ENCODE peak calls at places on chromosomes 5 and 9, in eight cellular contexts. D, E, R, P, L, M, Z and C are unnamed samples. For H3K9me3, the result is how much of the 10 kb centered on the place peaks cover.

GRCh38 chr5:151925396-151925750 is 722 bp upstream of the GLRA1 start:
- DNase-seq in M (no peak), L (no peak), E (no peak), P (no peak), Z (no peak), R (no peak), D (no peak), C (no peak)

GRCh38 chr9:115276621-115277020 is 158.7 kb upstream of the TNC start:
- DNase-seq in R (no peak), M (no peak), P (no peak), L (no peak), D (no peak), Z (no peak), E (no peak), C (no peak)

GRCh38 chr9:113863345-113863744 is 12.8 kb upstream of the ZNF618 start:
- DNase-seq in M (no peak), D (no peak), E (no peak), L (no peak), P (no peak), R (no peak), Z (no peak), C (no peak)

GRCh38 chr5:157451806-157452205 is 8.2 kb upstream of the NIPAL4 start:
- DNase-seq in D (no peak), E (no peak), P (no peak), Z (no peak), R (no peak), M (no peak), L (no peak), C (no peak)

GRCh38 chr5:179192891-179193470 is 132.8 kb downstream of the ZNF354C start:
- DNase-seq in E (no peak), R (peak), P (peak), M (no peak), D (no peak), Z (peak), L (no peak), C (no peak)

GRCh38 chr5:72032769-72033168 is 74.5 kb upstream of the MAP1B start:
- DNase-seq in D (no peak), R (no peak), M (no peak), E (no peak), Z (no peak), L (peak), P (no peak), C (no peak)

GRCh38 chr9:33166263-33167083 is 663 bp downstream of the B4GALT1 start:
- DNase-seq in M (peak), E (peak), L (peak), D (peak), P (peak), R (peak), Z (no peak), C (no peak)

GRCh38 chr5:175508896-175509295 is 30.5 kb downstream of the SFXN1 start:
- DNase-seq in D (no peak), E (no peak), L (no peak), M (no peak), P (no peak), R (no peak), Z (no peak), C (no peak)

GRCh38 chr5:61053937-61054336 is 108.3 kb downstream of the SMIM15 start:
- DNase-seq in R (no peak), P (no peak), Z (no peak), M (no peak), D (no peak), L (no peak), E (no peak), C (no peak)

GRCh38 chr5:2883771-2884170 is 132.3 kb upstream of the IRX2 start:
- DNase-seq in L (no peak), D (peak), R (no peak), E (no peak), M (no peak), Z (no peak), P (peak), C (no peak)

GRCh38 chr5:2888520-2889060 is 137.1 kb upstream of the IRX2 start:
- DNase-seq in D (no peak), E (no peak), Z (no peak), R (no peak), P (no peak), M (no peak), L (no peak), C (no peak)

GRCh38 chr5:2886531-2886930 is 135.1 kb upstream of the IRX2 start:
- DNase-seq in E (no peak), D (no peak), P (no peak), Z (no peak), R (no peak), L (no peak), M (no peak), C (no peak)

GRCh38 chr5:2889946-2890475 is 138.5 kb upstream of the IRX2 start:
- DNase-seq in Z (no peak), R (no peak), P (no peak), M (no peak), L (no peak), D (peak), E (no peak), C (no peak)

DNA sequence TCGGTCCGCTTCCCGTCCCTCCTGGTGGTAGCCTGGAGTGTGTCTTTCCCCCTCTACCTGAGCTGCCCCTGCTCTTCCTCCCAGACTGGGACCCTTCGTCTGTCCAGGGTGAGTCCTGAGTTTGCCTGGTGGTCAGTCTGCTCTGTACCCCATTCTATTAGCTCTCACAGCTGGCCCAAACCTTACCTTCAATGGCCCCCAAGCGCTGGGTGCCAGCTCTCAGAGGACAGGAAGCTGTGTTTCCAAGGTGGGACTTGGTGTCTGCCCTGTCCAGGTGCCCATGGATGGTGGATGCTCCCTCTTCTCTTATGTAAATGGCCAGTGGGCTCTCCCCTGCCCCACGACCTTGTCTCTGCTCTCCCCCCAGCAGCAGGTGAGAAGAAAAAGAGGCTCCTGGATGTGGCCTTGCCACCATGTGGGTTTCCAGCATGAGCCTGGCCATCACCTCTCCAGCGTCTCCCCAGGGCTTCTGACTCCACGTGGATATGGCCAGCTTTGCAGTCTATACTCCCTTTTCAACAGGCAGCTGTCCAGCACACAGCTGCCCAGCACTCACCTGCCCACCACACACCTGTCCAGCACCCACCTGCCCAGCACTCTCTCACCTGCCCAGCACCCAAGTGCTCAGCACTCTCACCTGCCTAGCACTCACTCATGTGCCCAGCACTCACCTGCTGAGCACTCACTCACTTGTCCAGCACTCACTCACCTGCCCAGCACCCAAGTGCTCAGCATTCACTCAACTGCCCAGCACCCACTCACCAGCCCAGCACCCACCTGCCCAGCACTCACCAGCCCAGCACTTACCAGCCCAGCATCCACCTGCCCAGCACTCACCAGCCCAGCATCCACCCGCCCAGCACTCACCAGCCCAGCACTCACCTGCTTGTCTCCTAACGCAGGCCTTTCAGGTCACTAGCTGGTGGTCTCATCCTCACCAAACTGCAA is 136.2 kb upstream of the IRX2 start:
- DNase-seq in P (peak), Z (peak), L (no peak), E (no peak), D (peak), R (no peak), M (no peak), C (no peak)
- H3K9me3 ChIP-seq in P (under half), Z (under half), L (under half), E (under half), D (under half), R (under half), M (under half), C (under half)

GRCh38 chr9:38048319-38048969 is 20.6 kb downstream of the SHB start:
- DNase-seq in M (no peak), R (no peak), Z (no peak), E (no peak), D (no peak), L (no peak), P (no peak), C (no peak)

GRCh38 chr9:38043931-38044623 is 24.9 kb downstream of the SHB start:
- DNase-seq in E (no peak), P (no peak), D (no peak), Z (no peak), M (no peak), R (no peak), L (no peak), C (no peak)

GRCh38 chr9:38044706-38045105 is 24.3 kb downstream of the SHB start:
- DNase-seq in M (no peak), R (no peak), L (no peak), E (no peak), P (no peak), Z (no peak), D (no peak), C (no peak)

GRCh38 chr9:38047301-38048251 is 21.5 kb downstream of the SHB start:
- DNase-seq in M (peak), E (no peak), R (no peak), D (no peak), P (peak), L (peak), Z (no peak), C (no peak)

GRCh38 chr9:38046669-38047300 is 22.2 kb downstream of the SHB start:
- DNase-seq in R (no peak), M (no peak), Z (no peak), P (no peak), D (no peak), E (no peak), L (no peak), C (no peak)
- H3K9me3 ChIP-seq in R (under half), M (under half), Z (under half), P (under half), D (under half), E (under half), L (under half), C (under half)

DNA sequence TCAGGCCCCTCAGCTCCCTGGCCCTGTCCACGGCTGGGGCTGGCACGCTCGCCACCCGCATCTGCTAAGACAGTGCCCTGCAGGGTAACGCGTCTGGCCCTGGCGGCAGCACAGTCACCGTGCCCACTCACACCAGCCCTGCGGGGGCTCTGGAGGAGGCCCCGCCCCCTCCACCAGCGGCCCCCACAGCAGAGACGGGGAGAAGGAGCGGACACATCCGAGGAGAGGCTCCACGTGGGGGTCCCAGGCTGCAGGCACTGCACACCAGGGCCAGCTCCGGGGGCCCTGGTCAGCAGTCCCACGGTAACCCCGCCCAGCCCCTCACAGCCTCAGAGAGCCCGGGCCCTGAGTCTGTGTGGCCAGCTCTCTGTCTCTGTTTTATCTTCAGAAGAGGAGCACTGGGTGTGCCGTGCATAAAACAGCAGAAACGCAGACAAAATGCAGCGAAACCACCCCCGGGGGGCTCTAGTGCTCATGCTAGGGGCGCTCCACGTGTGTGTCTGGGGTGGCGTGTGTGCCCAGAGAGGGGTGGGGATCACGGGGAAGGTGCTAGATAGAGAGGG is 47.5 kb upstream of the NRARP start:
- DNase-seq in Z (no peak), E (no peak), L (no peak), P (no peak), R (no peak), D (no peak), M (no peak), C (no peak)
- H3K9me3 ChIP-seq in Z (under half), E (under half), L (under half), P (under half), R (under half), D (under half), M (under half), C (under half)

DNA sequence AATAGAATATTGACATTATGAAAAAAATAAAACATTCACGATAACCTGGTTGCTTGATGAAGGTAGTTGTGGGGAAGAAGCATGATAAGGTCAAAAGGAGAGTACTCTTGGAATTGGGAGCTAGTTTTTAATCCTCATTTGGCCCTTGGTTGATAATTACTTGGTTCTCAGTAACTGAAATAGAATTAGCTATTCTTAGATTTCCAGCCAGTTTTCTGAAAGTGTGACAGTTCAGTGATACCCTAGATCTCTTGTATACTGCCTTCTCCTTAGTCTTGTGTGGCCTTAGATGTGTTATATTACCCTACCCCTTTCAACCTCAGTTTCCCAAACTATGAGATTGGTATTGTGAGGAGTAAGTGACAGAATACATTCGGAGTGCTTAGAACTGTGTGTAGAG is 17.4 kb downstream of the MARCHF6 start:
- DNase-seq in R (no peak), Z (no peak), M (no peak), P (no peak), D (no peak), L (no peak), E (no peak), C (no peak)
- H3K9me3 ChIP-seq in R (under half), Z (under half), M (under half), P (under half), D (under half), L (under half), E (under half), C (under half)

DNA sequence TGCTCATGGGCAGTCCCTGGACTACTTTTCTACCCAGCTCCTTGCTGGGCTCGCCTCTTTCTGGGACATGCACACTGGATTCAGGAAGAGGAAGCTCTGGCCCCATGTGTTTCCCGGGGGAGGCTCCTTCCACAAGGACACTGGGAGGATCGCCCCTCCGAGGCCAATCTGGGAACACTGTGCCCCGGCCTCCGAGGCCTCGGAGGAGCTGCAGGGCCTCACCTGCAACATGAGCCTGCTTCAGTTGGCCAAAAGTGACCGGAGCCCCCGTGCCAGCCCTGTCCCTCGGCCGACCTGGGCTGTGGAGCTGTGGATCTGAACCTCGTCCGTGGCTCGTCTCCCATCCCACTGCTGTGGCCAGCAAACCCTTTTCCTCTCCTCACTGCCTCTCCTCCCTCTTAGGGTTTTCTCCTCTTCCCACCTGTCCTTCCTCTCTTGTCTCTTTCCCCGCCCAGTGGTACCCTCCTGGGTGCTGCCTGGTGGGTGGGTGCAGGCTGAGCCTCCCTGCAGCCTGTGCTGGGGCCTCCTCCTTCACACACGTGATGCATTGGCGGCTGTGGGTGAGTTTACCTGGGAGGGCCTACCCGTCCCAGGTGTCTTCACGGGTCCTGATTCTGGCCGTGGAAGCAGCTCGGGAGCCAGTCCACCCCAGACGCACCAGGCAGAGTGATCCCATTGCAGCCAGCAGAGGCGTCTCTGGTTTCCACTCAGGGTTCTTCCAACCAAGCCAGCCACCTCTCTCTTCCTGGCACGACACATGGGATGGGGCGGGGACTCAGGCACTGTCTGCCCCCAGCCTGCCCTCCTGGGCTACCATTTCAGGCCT is 241.8 kb downstream of the CACNA1B start:
- DNase-seq in Z (peak), E (no peak), L (no peak), D (no peak), P (no peak), R (no peak), M (no peak), C (no peak)
- H3K9me3 ChIP-seq in Z (under half), E (under half), L (under half), D (under half), P (under half), R (under half), M (under half), C (under half)

GRCh38 chr5:24742334-24742733 is 97.6 kb upstream of the CDH10 start:
- DNase-seq in L (no peak), D (no peak), M (no peak), R (no peak), P (no peak), Z (no peak), E (no peak), C (no peak)
- H3K9me3 ChIP-seq in L (under half), D (under half), M (under half), R (under half), P (under half), Z (under half), E (under half), C (under half)